ENCODE peak calls at places on chromosomes 6 and 20, in four cellular contexts. G, X, T and O are unnamed samples.

GRCh38 chr6:124867126-124867525 is 95.1 kb upstream of the RNF217 start:
- DNase-seq in G (no peak), X (no peak), T (no peak), O (no peak)

GRCh38 chr20:57664476-57664875 is 44.2 kb upstream of the ZBP1 start:
- DNase-seq in G (no peak), X (no peak), T (peak), O (no peak)

GRCh38 chr6:107538856-107539387 is 49.0 kb downstream of the SOBP start:
- DNase-seq in G (peak), X (no peak), T (no peak), O (no peak)

GRCh38 chr20:40953856-40954255 is 74.8 kb upstream of the TOP1 start:
- DNase-seq in G (no peak), X (no peak), T (peak), O (no peak)

GRCh38 chr6:40874495-40874894 is 164.5 kb downstream of the UNC5CL start:
- DNase-seq in G (no peak), X (no peak), T (no peak), O (no peak)

GRCh38 chr6:8953310-8953709 is 518.0 kb upstream of the SLC35B3 start:
- DNase-seq in G (no peak), X (no peak), T (no peak), O (no peak)

GRCh38 chr6:159052720-159053119 is 7.9 kb upstream of the TAGAP start:
- DNase-seq in G (no peak), X (no peak), T (no peak), O (no peak)

GRCh38 chr6:73942581-73942980 is 246.6 kb downstream of the CD109 start:
- DNase-seq in G (no peak), X (peak), T (no peak), O (no peak)

GRCh38 chr20:24027229-24027628 is 38.6 kb upstream of the GGTLC1 start:
- DNase-seq in G (peak), X (no peak), T (peak), O (peak)

GRCh38 chr6:30782425-30783014 is 38.2 kb upstream of the IER3 start:
- DNase-seq in G (no peak), X (no peak), T (no peak), O (no peak)

GRCh38 chr20:24993337-24994185 is 1.0 kb upstream of the APMAP start:
- DNase-seq in G (peak), X (no peak), T (peak), O (no peak)

GRCh38 chr20:11581271-11581670 is 336.4 kb upstream of the BTBD3 start:
- DNase-seq in G (no peak), X (no peak), T (no peak), O (no peak)

GRCh38 chr6:11585426-11586016 is 48.0 kb downstream of the TMEM170B start:
- DNase-seq in G (no peak), X (no peak), T (no peak), O (no peak)

GRCh38 chr20:46789339-46789984 is 80.0 kb downstream of the SLC2A10 start:
- DNase-seq in G (no peak), X (no peak), T (no peak), O (no peak)

GRCh38 chr20:62566266-62566665 is 76.0 kb upstream of the SLCO4A1 start:
- DNase-seq in G (no peak), X (no peak), T (no peak), O (no peak)
- TF ChIP-seq EP300 in G (no peak), X (no peak), T (no peak), O (no peak)

DNA sequence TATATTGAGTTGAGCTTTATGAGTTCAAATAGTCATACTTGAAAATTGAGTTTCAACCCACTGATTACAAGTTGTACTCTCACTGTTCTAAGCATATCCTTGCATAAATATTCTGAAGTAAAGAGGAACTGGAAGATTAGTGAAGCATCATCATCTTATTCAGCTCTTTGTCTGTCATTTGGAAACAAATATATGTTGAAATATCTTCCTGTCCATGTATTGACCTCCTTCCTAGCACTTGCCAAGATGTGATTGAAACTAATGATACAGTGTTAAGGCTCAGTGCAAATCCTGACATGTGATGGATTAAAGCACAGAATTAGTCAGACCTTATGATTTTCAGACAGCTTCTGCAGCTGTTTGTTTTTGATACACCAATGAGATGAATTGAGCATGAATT is 434.3 kb downstream of the TBC1D32 start:
- DNase-seq in G (no peak), X (no peak), T (no peak), O (no peak)
- TF ChIP-seq EP300 in G (no peak), X (no peak), T (no peak), O (no peak)

GRCh38 chr6:45155341-45155894 is 172.7 kb upstream of the RUNX2 start:
- DNase-seq in G (no peak), X (no peak), T (no peak), O (no peak)

GRCh38 chr6:45154679-45155078 is 173.5 kb upstream of the RUNX2 start:
- DNase-seq in G (no peak), X (no peak), T (no peak), O (no peak)

GRCh38 chr6:45160305-45160704 is 167.8 kb upstream of the RUNX2 start:
- DNase-seq in G (no peak), X (no peak), T (no peak), O (no peak)

DNA sequence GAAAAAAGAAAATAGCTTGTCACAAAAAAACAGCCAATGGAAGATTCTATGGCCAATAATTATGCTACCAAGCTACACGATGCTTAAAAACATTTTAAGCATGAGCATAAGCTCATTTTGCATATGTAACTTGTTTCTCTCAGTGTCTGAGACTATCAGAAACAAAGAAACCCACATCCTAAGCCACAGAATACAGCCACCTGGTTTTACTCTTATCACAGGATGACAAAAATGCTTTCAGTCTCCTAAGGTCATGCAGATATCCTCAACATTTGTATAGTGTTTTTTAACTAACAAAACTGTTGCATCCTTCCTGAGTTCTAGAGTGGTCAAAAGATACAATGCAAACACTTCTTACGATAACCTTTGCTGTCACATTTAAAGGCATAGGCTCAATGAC is 172.1 kb upstream of the RUNX2 start:
- DNase-seq in G (no peak), X (no peak), T (no peak), O (no peak)
- TF ChIP-seq EP300 in G (no peak), X (no peak), T (no peak), O (no peak)

GRCh38 chr20:49278036-49278816 is at the start of gene ZNFX1:
- DNase-seq in G (peak), X (peak), T (peak), O (peak)
- TF ChIP-seq EP300 in G (peak), X (no peak), T (no peak), O (peak)

DNA sequence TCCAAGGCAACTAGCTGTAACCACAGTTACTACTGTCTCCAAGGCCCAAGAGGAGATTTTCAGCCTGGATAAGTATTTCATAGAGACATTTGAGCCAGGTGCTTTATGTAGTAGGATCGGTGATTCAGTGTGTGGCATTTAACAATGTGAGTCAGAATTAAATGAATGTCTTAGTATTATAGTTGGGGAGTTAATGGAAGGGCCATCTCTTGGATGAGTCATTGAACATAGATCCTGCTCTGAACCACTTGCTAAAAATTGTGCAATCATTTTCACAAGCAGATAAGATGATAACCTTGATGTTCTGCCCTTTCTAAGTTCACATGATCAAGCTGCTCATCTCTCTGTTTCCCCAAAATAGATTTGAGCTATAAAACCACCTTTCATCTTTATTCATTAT is 668.9 kb upstream of the CITED2 start:
- DNase-seq in G (no peak), X (no peak), T (no peak), O (no peak)
- TF ChIP-seq EP300 in G (no peak), X (no peak), T (no peak), O (no peak)

GRCh38 chr6:142301421-142302391 is at the start of gene ADGRG6:
- DNase-seq in G (peak), X (no peak), T (peak), O (no peak)
- TF ChIP-seq EP300 in G (no peak), X (no peak), T (no peak), O (no peak)

DNA sequence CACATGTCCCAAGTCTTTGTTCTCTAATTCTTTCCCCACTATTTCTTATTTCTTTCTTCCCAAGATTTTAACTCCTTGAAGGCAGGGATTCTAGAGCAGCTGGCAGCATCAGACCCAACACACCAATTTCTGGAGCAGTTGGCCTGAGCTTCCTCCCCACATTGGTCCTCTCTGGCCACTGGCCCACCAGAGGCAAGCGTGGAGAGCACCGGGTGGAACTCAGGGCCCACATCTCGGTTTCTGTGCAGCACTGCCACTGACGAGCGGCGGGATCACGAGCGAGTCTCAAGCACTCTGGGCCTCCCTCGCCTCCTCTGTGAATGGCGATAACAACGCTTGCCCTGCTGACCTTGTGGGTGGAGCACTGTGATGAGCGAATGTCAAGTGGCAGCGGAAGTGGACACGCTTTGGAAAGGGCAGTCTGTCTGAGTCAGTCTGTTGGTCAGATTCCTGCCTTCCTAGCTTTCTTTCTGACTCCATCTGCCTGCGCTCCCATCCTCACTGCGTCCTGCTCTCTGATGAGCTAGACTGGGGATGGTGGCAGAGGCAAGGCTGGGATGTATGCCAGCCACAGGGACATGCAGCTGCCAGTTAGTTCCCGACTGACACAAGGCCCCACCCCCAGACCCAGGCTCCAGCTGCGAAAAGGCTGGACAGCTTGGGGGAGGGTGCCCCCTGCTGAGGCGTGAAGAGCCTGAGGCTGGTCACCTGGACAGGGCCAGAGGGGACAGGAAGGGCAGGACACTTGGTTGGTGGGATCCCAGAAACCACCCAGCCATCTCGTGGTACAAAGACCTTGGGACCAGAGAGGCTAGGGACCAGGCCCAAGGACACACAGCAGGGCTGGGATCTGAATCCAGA is 4.5 kb upstream of the SPDEF start:
- DNase-seq in G (peak), X (no peak), T (no peak), O (no peak)
- TF ChIP-seq EP300 in G (no peak), X (no peak), T (no peak), O (no peak)

DNA sequence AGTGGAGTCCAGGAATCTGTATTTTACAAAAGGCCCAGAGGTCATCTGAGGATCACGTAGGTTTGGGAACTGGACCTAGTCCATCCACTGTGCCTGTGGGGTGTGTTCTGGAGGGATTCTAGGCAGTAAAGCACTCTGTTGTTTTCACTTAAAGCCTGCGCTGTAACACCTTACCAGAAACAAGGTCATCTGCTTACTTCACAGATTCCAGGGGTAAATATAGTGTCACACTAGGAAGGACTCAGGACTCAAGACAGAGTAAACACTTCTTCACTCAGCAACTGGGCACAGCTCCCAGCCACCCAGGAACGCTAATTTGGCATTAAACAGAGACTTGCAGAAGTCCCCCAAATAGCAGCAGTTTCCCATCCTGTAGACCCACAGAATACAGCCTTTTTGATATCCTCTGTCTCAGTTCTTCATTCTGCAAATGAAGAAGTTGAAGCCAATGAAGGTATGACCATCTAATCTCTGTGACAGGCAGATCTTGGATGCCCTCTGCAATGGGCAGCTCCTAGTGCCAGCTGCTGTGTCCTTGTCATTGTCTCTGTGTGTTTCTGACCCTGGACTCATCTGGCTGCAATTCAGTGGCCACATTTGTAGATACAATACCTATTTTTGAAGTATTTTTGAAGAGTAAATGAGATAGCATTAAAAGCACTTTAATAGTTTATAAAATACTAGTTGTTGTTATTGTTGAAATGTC is 129.1 kb downstream of the SLC24A3 start:
- DNase-seq in G (peak), X (no peak), T (no peak), O (no peak)
- TF ChIP-seq EP300 in G (peak), X (no peak), T (no peak), O (no peak)

GRCh38 chr6:101597711-101598110 is 204.2 kb downstream of the GRIK2 start:
- DNase-seq in G (no peak), X (no peak), T (no peak), O (no peak)

GRCh38 chr6:101595276-101595675 is 201.8 kb downstream of the GRIK2 start:
- DNase-seq in G (no peak), X (no peak), T (no peak), O (no peak)
- TF ChIP-seq EP300 in G (no peak), X (no peak), T (no peak), O (no peak)

DNA sequence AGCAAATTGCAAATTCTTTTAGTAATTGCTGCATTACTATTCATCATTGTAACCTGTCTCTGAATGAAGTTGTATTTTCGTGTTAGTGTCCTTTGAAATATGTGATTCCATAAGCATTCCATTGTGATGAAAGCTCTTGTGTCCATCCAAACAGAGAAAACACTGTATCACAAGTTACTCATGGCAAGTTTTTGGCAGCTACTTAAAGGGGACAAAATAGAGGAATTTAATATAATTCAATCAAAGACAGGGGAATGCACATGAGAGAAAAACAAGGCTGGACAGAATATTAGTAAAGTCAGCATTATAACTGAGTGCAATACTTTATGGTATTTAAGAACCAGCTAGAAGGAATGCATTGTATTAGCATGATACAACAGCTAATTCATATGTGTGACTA is 270.7 kb upstream of the MARCKS start:
- DNase-seq in G (no peak), X (no peak), T (no peak), O (no peak)
- TF ChIP-seq EP300 in G (no peak), X (no peak), T (no peak), O (no peak)